ENCODE peak calls at places on chromosomes 11 and 22, in six cellular contexts. One of them, this sample, is unnamed.

GRCh38 chr22:27128461-27129080 is 471.2 kb downstream of the MIAT start:
- DNase-seq in fibroblast of lung: no peak
- DNase-seq in cardiac muscle cell: peak; percentile 56
- DNase-seq in choroid plexus epithelial cell: no peak
- DNase-seq in OCI-LY7: no peak
- DNase-seq in endothelial cell: no peak
- DNase-seq in this sample: no peak

GRCh38 chr11:761526-762108 is 14.4 kb downstream of the TALDO1 start:
- DNase-seq in endothelial cell: no peak
- DNase-seq in OCI-LY7: no peak
- DNase-seq in cardiac muscle cell: no peak
- DNase-seq in choroid plexus epithelial cell: no peak
- DNase-seq in fibroblast of lung: no peak
- DNase-seq in this sample: no peak

GRCh38 chr11:8593935-8594909 is at the start of gene STK33:
- DNase-seq in fibroblast of lung: peak; percentile 53
- DNase-seq in endothelial cell: peak; percentile 65
- DNase-seq in OCI-LY7: no peak
- DNase-seq in cardiac muscle cell: peak; percentile 85
- DNase-seq in choroid plexus epithelial cell: peak; percentile 19
- DNase-seq in this sample: no peak

GRCh38 chr11:118059231-118059940 is 17.5 kb upstream of the TMPRSS4 start:
- DNase-seq in choroid plexus epithelial cell: no peak
- DNase-seq in OCI-LY7: no peak
- DNase-seq in fibroblast of lung: no peak
- DNase-seq in endothelial cell: no peak
- DNase-seq in cardiac muscle cell: no peak
- DNase-seq in this sample: no peak

GRCh38 chr22:44025171-44026065 is 1.3 kb downstream of the PARVB start:
- DNase-seq in endothelial cell: no peak
- DNase-seq in cardiac muscle cell: no peak
- DNase-seq in OCI-LY7: peak; percentile 72
- DNase-seq in fibroblast of lung: no peak
- DNase-seq in choroid plexus epithelial cell: no peak
- DNase-seq in this sample: no peak

GRCh38 chr11:11075515-11076171 is 217.8 kb upstream of the ZBED5 start:
- DNase-seq in OCI-LY7: no peak
- DNase-seq in fibroblast of lung: no peak
- DNase-seq in cardiac muscle cell: peak; percentile 17
- DNase-seq in choroid plexus epithelial cell: no peak
- DNase-seq in endothelial cell: no peak
- DNase-seq in this sample: no peak

GRCh38 chr11:68878022-68878421 is 25.6 kb downstream of the MRPL21 start:
- DNase-seq in endothelial cell: no peak
- DNase-seq in choroid plexus epithelial cell: no peak
- DNase-seq in fibroblast of lung: no peak
- DNase-seq in OCI-LY7: no peak
- DNase-seq in cardiac muscle cell: no peak
- DNase-seq in this sample: no peak

GRCh38 chr22:21632237-21632895 is at the start of gene CCDC116:
- DNase-seq in choroid plexus epithelial cell: no peak
- DNase-seq in endothelial cell: no peak
- DNase-seq in fibroblast of lung: no peak
- DNase-seq in OCI-LY7: peak; percentile 93
- DNase-seq in cardiac muscle cell: no peak
- DNase-seq in this sample: no peak

GRCh38 chr22:26174280-26174679 is 5.0 kb downstream of the SEZ6L start:
- DNase-seq in OCI-LY7: no peak
- DNase-seq in choroid plexus epithelial cell: no peak
- DNase-seq in fibroblast of lung: no peak
- DNase-seq in cardiac muscle cell: peak; percentile 20
- DNase-seq in endothelial cell: peak; percentile 47
- DNase-seq in this sample: no peak

GRCh38 chr11:101327908-101328307 is 198.3 kb upstream of the PGR start:
- DNase-seq in endothelial cell: no peak
- DNase-seq in choroid plexus epithelial cell: peak; percentile 14
- DNase-seq in OCI-LY7: no peak
- DNase-seq in fibroblast of lung: no peak
- DNase-seq in cardiac muscle cell: no peak
- DNase-seq in this sample: no peak

GRCh38 chr11:78083036-78083435 is 3.4 kb upstream of the NDUFC2 start:
- DNase-seq in cardiac muscle cell: no peak
- DNase-seq in choroid plexus epithelial cell: no peak
- DNase-seq in fibroblast of lung: peak; percentile 90
- DNase-seq in OCI-LY7: no peak
- DNase-seq in endothelial cell: no peak
- DNase-seq in this sample: no peak
- TF ChIP-seq CTCF in cardiac muscle cell: no peak
- TF ChIP-seq CTCF in choroid plexus epithelial cell: no peak
- TF ChIP-seq CTCF in fibroblast of lung: no peak
- TF ChIP-seq CTCF in OCI-LY7: no peak
- TF ChIP-seq CTCF in endothelial cell: no peak
- TF ChIP-seq CTCF in this sample: no peak

DNA sequence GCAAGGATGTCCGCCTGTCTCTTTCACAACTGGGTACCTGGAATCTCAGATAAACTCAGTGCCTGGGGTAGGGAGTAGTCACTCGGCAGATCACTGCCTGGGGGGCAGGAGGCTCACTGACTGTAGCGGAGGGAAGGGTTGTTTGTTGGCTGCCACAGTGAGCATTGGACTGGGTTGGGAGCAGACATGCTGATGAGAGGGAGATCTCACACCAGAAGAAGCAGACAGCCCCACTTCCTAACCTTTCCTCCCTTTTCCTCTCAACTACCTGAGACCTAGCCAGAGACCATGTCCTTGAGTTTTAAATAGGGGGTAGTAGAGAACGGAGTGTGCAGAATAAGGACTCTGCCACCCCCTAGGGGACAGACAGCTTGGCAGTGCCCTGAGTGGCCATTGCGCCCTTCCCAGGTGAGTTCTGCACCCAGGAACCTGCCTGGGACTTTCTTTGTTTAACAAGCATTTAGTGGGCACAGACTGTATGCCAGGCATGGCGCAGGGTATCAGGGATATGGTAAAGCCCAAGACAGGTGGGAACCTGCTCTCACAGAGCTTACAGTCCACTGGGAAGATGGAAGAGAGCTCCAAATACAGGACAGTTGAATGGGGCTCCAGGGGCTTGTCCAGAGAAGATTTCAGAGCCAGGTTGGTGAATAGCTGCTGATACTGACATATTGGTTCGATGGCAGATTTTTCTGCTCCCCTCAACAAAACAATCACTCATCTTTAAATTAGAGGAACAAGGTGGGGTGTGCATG is 115.7 kb upstream of the NNMT start:
- DNase-seq in cardiac muscle cell: peak; percentile 48
- DNase-seq in fibroblast of lung: no peak
- DNase-seq in OCI-LY7: peak; percentile 74
- DNase-seq in endothelial cell: peak; percentile 31
- DNase-seq in choroid plexus epithelial cell: peak; percentile 60
- DNase-seq in this sample: no peak
- TF ChIP-seq CTCF in cardiac muscle cell: peak; percentile 46
- TF ChIP-seq CTCF in fibroblast of lung: peak; percentile 38
- TF ChIP-seq CTCF in OCI-LY7: peak; percentile 84
- TF ChIP-seq CTCF in endothelial cell: peak; percentile 19
- TF ChIP-seq CTCF in choroid plexus epithelial cell: peak; percentile 58
- TF ChIP-seq CTCF in this sample: peak; percentile 33

GRCh38 chr11:69882270-69882608 is 63.0 kb upstream of the FGF3 start:
- DNase-seq in choroid plexus epithelial cell: no peak
- DNase-seq in endothelial cell: no peak
- DNase-seq in cardiac muscle cell: no peak
- DNase-seq in fibroblast of lung: no peak
- DNase-seq in OCI-LY7: no peak
- DNase-seq in this sample: no peak

GRCh38 chr11:69884286-69884685 is 65.1 kb upstream of the FGF3 start:
- DNase-seq in choroid plexus epithelial cell: no peak
- DNase-seq in cardiac muscle cell: no peak
- DNase-seq in fibroblast of lung: no peak
- DNase-seq in OCI-LY7: no peak
- DNase-seq in endothelial cell: no peak
- DNase-seq in this sample: no peak

GRCh38 chr11:69887330-69887729 is 68.1 kb upstream of the FGF3 start:
- DNase-seq in fibroblast of lung: no peak
- DNase-seq in cardiac muscle cell: no peak
- DNase-seq in endothelial cell: no peak
- DNase-seq in choroid plexus epithelial cell: no peak
- DNase-seq in OCI-LY7: no peak
- DNase-seq in this sample: no peak

GRCh38 chr11:69883292-69884255 is 64.4 kb upstream of the FGF3 start:
- DNase-seq in choroid plexus epithelial cell: no peak
- DNase-seq in OCI-LY7: no peak
- DNase-seq in cardiac muscle cell: no peak
- DNase-seq in endothelial cell: no peak
- DNase-seq in fibroblast of lung: no peak
- DNase-seq in this sample: no peak

DNA sequence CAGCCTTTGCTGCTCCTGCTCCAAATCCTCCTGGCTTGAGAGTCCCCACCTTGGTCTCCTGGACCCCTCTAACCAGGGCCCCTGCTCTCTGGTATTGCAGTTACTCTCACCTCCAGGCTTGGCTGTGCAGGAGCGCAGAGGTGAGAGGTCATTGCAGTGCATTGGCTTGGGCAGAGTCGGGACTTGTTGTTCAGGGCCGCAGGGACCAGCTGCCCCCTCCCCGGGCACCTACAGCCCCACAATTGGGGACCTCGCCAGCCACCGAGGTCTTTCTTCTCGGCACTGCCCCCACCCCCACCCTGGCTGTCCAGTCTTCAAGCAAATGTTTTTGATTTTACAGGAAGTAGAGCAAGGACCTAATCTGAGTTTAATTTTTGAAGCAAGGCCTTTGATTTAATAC is 65.5 kb upstream of the FGF3 start:
- DNase-seq in endothelial cell: no peak
- DNase-seq in choroid plexus epithelial cell: no peak
- DNase-seq in cardiac muscle cell: no peak
- DNase-seq in OCI-LY7: no peak
- DNase-seq in fibroblast of lung: no peak
- DNase-seq in this sample: no peak
- TF ChIP-seq CTCF in endothelial cell: no peak
- TF ChIP-seq CTCF in choroid plexus epithelial cell: no peak
- TF ChIP-seq CTCF in cardiac muscle cell: no peak
- TF ChIP-seq CTCF in OCI-LY7: no peak
- TF ChIP-seq CTCF in fibroblast of lung: no peak
- TF ChIP-seq CTCF in this sample: no peak

GRCh38 chr11:64225608-64226506 is at the start of the genes NUDT22 and TRPT1:
- DNase-seq in cardiac muscle cell: peak; percentile 91
- DNase-seq in endothelial cell: peak; percentile 86
- DNase-seq in OCI-LY7: peak; percentile 95
- DNase-seq in choroid plexus epithelial cell: peak; percentile 80
- DNase-seq in fibroblast of lung: peak; percentile 72
- DNase-seq in this sample: no peak
- TF ChIP-seq CTCF in cardiac muscle cell: peak; percentile 24
- TF ChIP-seq CTCF in endothelial cell: peak; percentile 46
- TF ChIP-seq CTCF in OCI-LY7: peak; percentile 66
- TF ChIP-seq CTCF in choroid plexus epithelial cell: peak; percentile 45
- TF ChIP-seq CTCF in fibroblast of lung: peak; percentile 28
- TF ChIP-seq CTCF in this sample: peak; percentile 32

GRCh38 chr11:75351541-75352416 is at the start of gene ARRB1:
- DNase-seq in cardiac muscle cell: peak; percentile 77
- DNase-seq in OCI-LY7: no peak
- DNase-seq in choroid plexus epithelial cell: peak; percentile 58
- DNase-seq in fibroblast of lung: peak; percentile 61
- DNase-seq in endothelial cell: peak; percentile 64
- DNase-seq in this sample: no peak
- TF ChIP-seq CTCF in cardiac muscle cell: no peak
- TF ChIP-seq CTCF in OCI-LY7: no peak
- TF ChIP-seq CTCF in choroid plexus epithelial cell: no peak
- TF ChIP-seq CTCF in fibroblast of lung: peak; percentile 13
- TF ChIP-seq CTCF in endothelial cell: no peak
- TF ChIP-seq CTCF in this sample: no peak

GRCh38 chr22:23984430-23984829 is 4.5 kb downstream of the GSTT2 start:
- DNase-seq in OCI-LY7: peak; percentile 64
- DNase-seq in fibroblast of lung: no peak
- DNase-seq in choroid plexus epithelial cell: peak; percentile 35
- DNase-seq in endothelial cell: no peak
- DNase-seq in cardiac muscle cell: peak; percentile 70
- DNase-seq in this sample: no peak
- TF ChIP-seq CTCF in OCI-LY7: peak; percentile 70
- TF ChIP-seq CTCF in fibroblast of lung: peak; percentile 58
- TF ChIP-seq CTCF in choroid plexus epithelial cell: peak; percentile 62
- TF ChIP-seq CTCF in endothelial cell: peak; percentile 28
- TF ChIP-seq CTCF in cardiac muscle cell: peak; percentile 70
- TF ChIP-seq CTCF in this sample: peak; percentile 51

DNA sequence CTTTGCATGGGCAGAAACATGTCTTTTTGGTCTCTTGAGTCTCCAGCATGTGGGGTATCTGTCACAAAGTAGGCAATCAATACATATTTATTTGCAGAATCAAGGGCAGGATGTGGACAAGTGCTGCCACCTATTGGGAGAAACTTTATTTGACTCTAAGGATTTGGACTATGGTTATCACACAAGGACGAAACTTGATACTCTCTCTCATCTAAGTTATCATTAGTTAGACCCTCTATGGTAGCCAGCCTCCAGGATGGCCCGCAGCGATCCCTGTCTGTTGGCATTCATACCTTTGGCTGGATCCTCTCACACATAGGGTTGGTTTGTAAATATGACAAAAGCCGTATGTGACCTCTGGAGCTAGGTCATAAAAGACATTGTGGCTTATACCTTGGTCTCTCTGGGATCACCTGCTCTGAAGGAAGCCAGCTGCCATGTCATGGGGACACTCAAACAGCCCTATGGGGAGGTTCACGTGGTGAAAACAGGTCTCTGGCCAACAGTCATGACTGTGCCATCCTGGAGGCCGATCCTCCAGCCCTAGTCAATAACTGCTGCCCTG is 1.1 kb upstream of the FBXO7 start:
- DNase-seq in choroid plexus epithelial cell: peak; percentile 83
- DNase-seq in endothelial cell: peak; percentile 41
- DNase-seq in OCI-LY7: peak; percentile 69
- DNase-seq in fibroblast of lung: peak; percentile 47
- DNase-seq in cardiac muscle cell: peak; percentile 73
- DNase-seq in this sample: peak; percentile 23
- TF ChIP-seq CTCF in choroid plexus epithelial cell: peak; percentile 71
- TF ChIP-seq CTCF in endothelial cell: peak; percentile 81
- TF ChIP-seq CTCF in OCI-LY7: peak; percentile 91
- TF ChIP-seq CTCF in fibroblast of lung: peak; percentile 57
- TF ChIP-seq CTCF in cardiac muscle cell: peak; percentile 59
- TF ChIP-seq CTCF in this sample: peak; percentile 65

GRCh38 chr11:96045622-96046456 is 121.9 kb upstream of the MTMR2 start:
- DNase-seq in endothelial cell: peak; percentile 8
- DNase-seq in choroid plexus epithelial cell: peak; percentile 90
- DNase-seq in cardiac muscle cell: peak; percentile 59
- DNase-seq in OCI-LY7: no peak
- DNase-seq in fibroblast of lung: peak; percentile 87
- DNase-seq in this sample: peak; percentile 59
- TF ChIP-seq CTCF in endothelial cell: no peak
- TF ChIP-seq CTCF in choroid plexus epithelial cell: peak; percentile 61
- TF ChIP-seq CTCF in cardiac muscle cell: peak; percentile 43
- TF ChIP-seq CTCF in OCI-LY7: no peak
- TF ChIP-seq CTCF in fibroblast of lung: peak; percentile 37
- TF ChIP-seq CTCF in this sample: peak; percentile 62

This sample was measured in AG09319.